ENCODE peak calls at places on chromosomes 6 and 20, in eight cellular contexts. One of them, this sample, is unnamed.

GRCh38 chr6:21402368-21402767 is 191.2 kb upstream of the SOX4 start:
- DNase-seq in heart right ventricle: no peak
- DNase-seq in right cardiac atrium: no peak
- DNase-seq in GM03348: peak; percentile 78
- DNase-seq in posterior cingulate gyrus: no peak
- DNase-seq in AG10803: peak; percentile 70
- DNase-seq in glutamatergic neuron: no peak
- DNase-seq in ELF-1: no peak
- DNase-seq in this sample: no peak

GRCh38 chr20:61587036-61587435 is 335.0 kb downstream of the CDH4 start:
- DNase-seq in heart right ventricle: no peak
- DNase-seq in right cardiac atrium: no peak
- DNase-seq in GM03348: no peak
- DNase-seq in posterior cingulate gyrus: no peak
- DNase-seq in AG10803: no peak
- DNase-seq in glutamatergic neuron: no peak
- DNase-seq in ELF-1: no peak
- DNase-seq in this sample: no peak

GRCh38 chr6:36120539-36120938 is 9.8 kb upstream of the MAPK13 start:
- DNase-seq in heart right ventricle: no peak
- DNase-seq in right cardiac atrium: no peak
- DNase-seq in GM03348: no peak
- DNase-seq in posterior cingulate gyrus: no peak
- DNase-seq in AG10803: no peak
- DNase-seq in glutamatergic neuron: no peak
- DNase-seq in ELF-1: no peak
- DNase-seq in this sample: peak; percentile 48

GRCh38 chr6:170344631-170345576 is 38.3 kb downstream of the FAM120B start:
- DNase-seq in heart right ventricle: no peak
- DNase-seq in right cardiac atrium: no peak
- DNase-seq in GM03348: peak; percentile 20
- DNase-seq in posterior cingulate gyrus: no peak
- DNase-seq in AG10803: peak; percentile 35
- DNase-seq in glutamatergic neuron: no peak
- DNase-seq in ELF-1: peak; percentile 72
- DNase-seq in this sample: peak; percentile 98

GRCh38 chr6:49453221-49453620 is 9.8 kb downstream of the MMUT start:
- DNase-seq in heart right ventricle: no peak
- DNase-seq in right cardiac atrium: no peak
- DNase-seq in GM03348: peak; percentile 25
- DNase-seq in posterior cingulate gyrus: no peak
- DNase-seq in AG10803: no peak
- DNase-seq in glutamatergic neuron: no peak
- DNase-seq in ELF-1: no peak
- DNase-seq in this sample: peak; percentile 17

GRCh38 chr20:52493177-52493711 is 301.7 kb upstream of the ZFP64 start:
- DNase-seq in heart right ventricle: no peak
- DNase-seq in right cardiac atrium: no peak
- DNase-seq in GM03348: peak; percentile 48
- DNase-seq in posterior cingulate gyrus: no peak
- DNase-seq in AG10803: peak; percentile 66
- DNase-seq in glutamatergic neuron: no peak
- DNase-seq in ELF-1: no peak
- DNase-seq in this sample: peak; percentile 96

GRCh38 chr6:73657201-73657600 is 3.4 kb upstream of the SLC17A5 start:
- DNase-seq in heart right ventricle: no peak
- DNase-seq in right cardiac atrium: no peak
- DNase-seq in GM03348: no peak
- DNase-seq in posterior cingulate gyrus: no peak
- DNase-seq in AG10803: no peak
- DNase-seq in glutamatergic neuron: no peak
- DNase-seq in ELF-1: no peak
- DNase-seq in this sample: no peak

GRCh38 chr6:142313284-142313683 is 11.5 kb downstream of the ADGRG6 start:
- DNase-seq in heart right ventricle: no peak
- DNase-seq in right cardiac atrium: no peak
- DNase-seq in GM03348: peak; percentile 3
- DNase-seq in posterior cingulate gyrus: no peak
- DNase-seq in AG10803: peak; percentile 76
- DNase-seq in glutamatergic neuron: no peak
- DNase-seq in ELF-1: no peak
- DNase-seq in this sample: peak; percentile 91

GRCh38 chr6:134537146-134537555 is 219.2 kb upstream of the SGK1 start:
- DNase-seq in heart right ventricle: no peak
- DNase-seq in right cardiac atrium: no peak
- DNase-seq in GM03348: peak; percentile 72
- DNase-seq in posterior cingulate gyrus: no peak
- DNase-seq in AG10803: peak; percentile 90
- DNase-seq in glutamatergic neuron: no peak
- DNase-seq in ELF-1: no peak
- DNase-seq in this sample: peak; percentile 76

GRCh38 chr6:90478278-90478677 is 108.6 kb downstream of the MAP3K7 start:
- DNase-seq in heart right ventricle: no peak
- DNase-seq in right cardiac atrium: no peak
- DNase-seq in GM03348: no peak
- DNase-seq in posterior cingulate gyrus: no peak
- DNase-seq in AG10803: no peak
- DNase-seq in glutamatergic neuron: peak; percentile 75
- DNase-seq in ELF-1: peak; percentile 80
- DNase-seq in this sample: no peak